ENCODE peak calls at places on chromosome 20, in five cellular contexts. P, I, K, H and O are unnamed samples.

GRCh38 chr20:59792300-59792699 is 141.1 kb downstream of the SYCP2 start:
- DNase-seq in P (no peak), K (no peak), H (no peak), I (no peak), O (no peak)

GRCh38 chr20:16412896-16413295 is 160.4 kb downstream of the KIF16B start:
- DNase-seq in P (no peak), K (no peak), I (no peak), H (no peak), O (no peak)

GRCh38 chr20:4108495-4109306 is 93.3 kb upstream of the RNF24 start:
- DNase-seq in K (peak), P (peak), I (peak), H (peak), O (peak)

GRCh38 chr20:62338294-62338620 is 28.9 kb downstream of the LAMA5 start:
- DNase-seq in H (no peak), P (no peak), I (no peak), K (no peak), O (no peak)

GRCh38 chr20:31673435-31673834 is 35.7 kb downstream of the COX4I2 start:
- DNase-seq in I (no peak), H (no peak), P (no peak), K (no peak), O (no peak)

GRCh38 chr20:40863337-40863919 is 165.2 kb upstream of the TOP1 start:
- DNase-seq in I (no peak), P (no peak), K (no peak), H (no peak), O (no peak)

GRCh38 chr20:20786428-20786827 is 74.0 kb upstream of the RALGAPA2 start:
- DNase-seq in I (no peak), P (no peak), H (no peak), K (no peak), O (no peak)

GRCh38 chr20:19976595-19977372 is 40.4 kb upstream of the NAA20 start:
- DNase-seq in H (no peak), K (peak), P (no peak), I (no peak), O (no peak)

GRCh38 chr20:33373735-33374605 is 27.3 kb downstream of the CDK5RAP1 start:
- DNase-seq in H (no peak), I (no peak), K (no peak), P (no peak), O (peak)

GRCh38 chr20:1150218-1150617 is 31.8 kb downstream of the PSMF1 start:
- DNase-seq in H (no peak), I (no peak), K (peak), P (no peak), O (no peak)

GRCh38 chr20:371755-372542 is 8.6 kb upstream of the TRIB3 start:
- DNase-seq in P (peak), K (peak), I (peak), H (no peak), O (no peak)

GRCh38 chr20:44644384-44645131 is 6.9 kb downstream of the ADA start:
- DNase-seq in I (no peak), H (no peak), P (no peak), K (no peak), O (no peak)

GRCh38 chr20:48295445-48295903 is 510.2 kb upstream of the SULF2 start:
- DNase-seq in P (no peak), I (no peak), H (peak), K (peak), O (no peak)

GRCh38 chr20:1907586-1907985 is 12.4 kb downstream of the SIRPA start:
- DNase-seq in H (no peak), I (no peak), P (no peak), K (no peak), O (no peak)

GRCh38 chr20:33709905-33710541 is 10.1 kb downstream of the PXMP4 start:
- DNase-seq in P (no peak), K (no peak), H (no peak), I (no peak), O (no peak)

GRCh38 chr20:31831771-31832306 is 12.7 kb downstream of the MYLK2 start:
- DNase-seq in I (no peak), H (no peak), P (no peak), K (no peak), O (no peak)

GRCh38 chr20:47325242-47325641 is 31.3 kb downstream of the ZMYND8 start:
- DNase-seq in I (no peak), H (no peak), K (no peak), P (no peak), O (no peak)

GRCh38 chr20:57738484-57738883 is 28.7 kb upstream of the PMEPA1 start:
- DNase-seq in H (no peak), K (peak), P (no peak), I (no peak), O (no peak)

GRCh38 chr20:51469046-51469445 is 73.5 kb downstream of the NFATC2 start:
- DNase-seq in H (no peak), P (no peak), I (no peak), K (no peak), O (no peak)

GRCh38 chr20:7113577-7114466 is 346.3 kb downstream of the BMP2 start:
- DNase-seq in I (no peak), K (peak), P (peak), H (peak), O (peak)

GRCh38 chr20:56957737-56958553 is 308.5 kb downstream of the BMP7 start:
- DNase-seq in K (no peak), I (no peak), P (no peak), H (peak), O (peak)

GRCh38 chr20:13800728-13801134 is 15.9 kb downstream of the NDUFAF5 start:
- DNase-seq in P (peak), K (peak), I (no peak), H (peak), O (no peak)

GRCh38 chr20:38407321-38407720 is 27.8 kb downstream of the SNHG17 start:
- DNase-seq in K (no peak), H (no peak), I (no peak), P (no peak), O (no peak)

GRCh38 chr20:63547484-63548480 is at the start of gene SRMS:
- DNase-seq in H (no peak), K (no peak), P (peak), I (no peak), O (no peak)

GRCh38 chr20:55271370-55271769 is 733.9 kb downstream of the CBLN4 start:
- DNase-seq in K (no peak), P (no peak), H (no peak), I (no peak), O (no peak)

GRCh38 chr20:14698605-14699373 is 361.4 kb upstream of the FLRT3 start:
- DNase-seq in I (no peak), H (no peak), K (no peak), P (no peak), O (no peak)

GRCh38 chr20:46128310-46129151 is 10.4 kb downstream of the CD40 start:
- DNase-seq in K (no peak), P (peak), I (no peak), H (peak), O (no peak)

GRCh38 chr20:2143594-2143993 is 42.0 kb downstream of the STK35 start:
- DNase-seq in H (no peak), P (no peak), K (no peak), I (no peak), O (no peak)

GRCh38 chr20:30487947-30488926 is 769.2 kb upstream of the DEFB115 start:
- DNase-seq in H (no peak), P (no peak), K (no peak), I (no peak), O (no peak)

GRCh38 chr20:52585333-52585732 is 386.8 kb upstream of the TSHZ2 start:
- DNase-seq in K (no peak), P (no peak), H (no peak), I (no peak), O (no peak)

GRCh38 chr20:58875111-58875510 is 22.6 kb downstream of the GNAS start:
- DNase-seq in K (no peak), P (no peak), H (no peak), I (no peak), O (no peak)